ENCODE peak calls at places on chromosomes 5 and 9, in ten cellular contexts. U is foreskin fibroblast; Y is HCEC 1CT; W is activated naive CD8-positive, alpha-beta T cell treated with anti-CD3 and anti-CD28 coated beads, Interleukin-2, amount 50 U/mL, for 16 hours; P is A172; R is caudate nucleus; L is stimulated activated CD8-positive, alpha-beta memory T cell treated with anti-CD3 and anti-CD28 coated beads, Interleukin-15, amount 100 ng/mL, for 24 hours; J is choroid plexus epithelial cell; G is Caki2; E is adipocyte. V is an unnamed sample.

GRCh38 chr9:36317766-36318165 is 59.5 kb upstream of the GNE start:
- DNase-seq in U (no peak), Y (no peak), W (no peak), P (peak; percentile 57), R (no peak), L (no peak), J (no peak), G (peak; percentile 97), E (no peak), V (no peak)

GRCh38 chr5:87770601-87771121 is 357.9 kb upstream of the CCNH start:
- DNase-seq in U (no peak), Y (no peak), W (no peak), P (no peak), R (no peak), L (no peak), J (no peak), G (no peak), E (no peak), V (no peak)

GRCh38 chr5:10481241-10481932 is 39.7 kb downstream of the ROPN1L start:
- DNase-seq in U (no peak), Y (no peak), W (no peak), P (no peak), R (no peak), L (no peak), J (no peak), G (no peak), E (no peak), V (no peak)

GRCh38 chr9:137114613-137115393 is at the start of gene DPP7:
- DNase-seq in U (peak; percentile 61), Y (peak; percentile 55), W (peak; percentile 55), P (peak; percentile 56), R (peak; percentile 50), L (peak; percentile 63), J (peak; percentile 24), G (peak; percentile 52), E (peak; percentile 82), V (peak; percentile 35)

GRCh38 chr5:76608833-76609232 is 14.4 kb downstream of the F2RL2 start:
- DNase-seq in U (no peak), Y (peak; percentile 73), W (no peak), P (peak; percentile 58), R (no peak), L (no peak), J (peak; percentile 74), G (no peak), E (peak; percentile 31), V (no peak)

GRCh38 chr5:137641148-137641547 is 94.7 kb downstream of the KLHL3 start:
- DNase-seq in U (no peak), Y (no peak), W (no peak), P (no peak), R (no peak), L (no peak), J (no peak), G (no peak), E (no peak), V (no peak)

GRCh38 chr9:96217358-96217755 is 84.6 kb downstream of the HSD17B3 start:
- DNase-seq in U (no peak), Y (no peak), W (no peak), P (no peak), R (no peak), L (no peak), J (peak; percentile 44), G (no peak), E (no peak), V (no peak)

GRCh38 chr5:135276151-135276550 is 122.9 kb downstream of the MACROH2A1 start:
- DNase-seq in U (no peak), Y (no peak), W (no peak), P (no peak), R (no peak), L (no peak), J (no peak), G (no peak), E (no peak), V (no peak)